ENCODE peak calls at places on chromosomes 12 and 14, in six cellular contexts. T is IMR-90; A is GM23338; D is HCT116; S is CD8-positive, alpha-beta memory T cell; C is transverse colon. Q is an unnamed sample.

GRCh38 chr12:53737951-53738833 is 10.9 kb upstream of the CALCOCO1 start:
- DNase-seq in C (peak; percentile 35), T (no peak), D (no peak), S (peak; percentile 55), A (peak; percentile 83), Q (no peak)

GRCh38 chr12:44847403-44847802 is 28.7 kb downstream of the NELL2 start:
- DNase-seq in A (no peak), T (no peak), D (no peak), C (no peak), S (no peak), Q (no peak)

GRCh38 chr12:81819991-81820633 is 61.0 kb upstream of the PPFIA2 start:
- DNase-seq in D (no peak), C (no peak), S (no peak), T (no peak), A (no peak), Q (no peak)

GRCh38 chr14:102822311-102822863 is 45.1 kb downstream of the TRAF3 start:
- DNase-seq in S (no peak), D (no peak), A (no peak), C (no peak), T (peak; percentile 28), Q (no peak)

GRCh38 chr12:57434517-57435223 is at the start of gene INHBC:
- DNase-seq in T (no peak), S (no peak), D (no peak), A (no peak), C (no peak), Q (no peak)

GRCh38 chr12:121575051-121575450 is 5.8 kb downstream of the KDM2B start:
- DNase-seq in T (no peak), A (no peak), D (no peak), S (no peak), C (no peak), Q (no peak)

GRCh38 chr14:69658664-69659261 is 47.4 kb downstream of the SUSD6 start:
- DNase-seq in A (no peak), D (no peak), T (peak; percentile 39), S (no peak), C (no peak), Q (peak; percentile 59)

GRCh38 chr12:116880213-116880816 is 926 bp downstream of the HRK start:
- DNase-seq in T (no peak), A (peak; percentile 32), D (no peak), S (no peak), C (no peak), Q (no peak)

GRCh38 chr12:56236091-56236490 is 6.2 kb downstream of the SLC39A5 start:
- DNase-seq in D (no peak), S (no peak), T (no peak), C (no peak), A (no peak), Q (no peak)

GRCh38 chr12:64753427-64753826 is 5.8 kb downstream of the GNS start:
- DNase-seq in S (no peak), D (no peak), A (no peak), C (no peak), T (no peak), Q (no peak)

GRCh38 chr12:131867891-131868675 is 26.3 kb upstream of the ULK1 start:
- DNase-seq in A (no peak), D (no peak), C (no peak), S (no peak), T (no peak), Q (peak; percentile 78)

GRCh38 chr14:23430733-23431105 is 4.7 kb downstream of the MYH7 start:
- DNase-seq in S (no peak), T (no peak), A (no peak), D (no peak), C (no peak), Q (no peak)

GRCh38 chr12:32841061-32841460 is 55.5 kb downstream of the PKP2 start:
- DNase-seq in T (no peak), D (no peak), S (no peak), A (no peak), C (no peak), Q (peak; percentile 87)

GRCh38 chr12:7989827-7990491 is 42.6 kb upstream of the FOXJ2 start:
- DNase-seq in S (peak; percentile 43), T (peak; percentile 12), D (no peak), A (no peak), C (peak; percentile 21), Q (no peak)

GRCh38 chr12:2722806-2723205 is 72.0 kb upstream of the FKBP4 start:
- DNase-seq in S (no peak), C (no peak), A (no peak), T (no peak), D (no peak), Q (no peak)

GRCh38 chr12:113232787-113233585 is 11.7 kb downstream of the TPCN1 start:
- DNase-seq in A (peak; percentile 92), C (peak; percentile 44), D (no peak), T (no peak), S (peak; percentile 43), Q (no peak)

GRCh38 chr14:99199854-99200653 is 71.9 kb downstream of the BCL11B start:
- DNase-seq in C (no peak), A (no peak), S (no peak), D (no peak), T (no peak), Q (no peak)
- H3K27me3 ChIP-seq in C (no peaks in the 10 kb centered on the region), A (no peaks in the 10 kb centered on the region), S (no peaks in the 10 kb centered on the region), D (no peaks in the 10 kb centered on the region), T (no peaks in the 10 kb centered on the region), Q (no peaks in the 10 kb centered on the region)

DNA sequence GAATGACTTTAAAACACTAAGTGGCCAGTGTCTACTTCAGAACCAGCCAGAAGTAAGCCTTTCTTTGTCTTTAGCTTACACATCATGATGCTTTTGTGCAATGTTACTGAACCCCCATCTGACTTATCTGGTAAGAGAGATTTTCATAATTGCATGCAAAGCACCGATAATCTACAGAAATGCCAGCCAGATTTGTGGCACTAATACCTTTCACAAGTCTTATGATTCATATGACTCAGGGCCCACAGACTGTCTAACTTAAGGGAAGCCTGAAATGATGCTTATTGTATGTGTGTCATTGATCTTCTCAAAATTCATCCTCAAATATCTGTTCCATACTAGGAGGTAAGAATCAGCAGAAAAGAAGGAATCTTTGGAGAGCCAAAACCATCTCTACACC is 18.0 kb downstream of the IGF1 start:
- DNase-seq in T (no peak), D (no peak), C (no peak), A (no peak), S (no peak), Q (no peak)
- H3K27me3 ChIP-seq in T (no peaks in the 10 kb centered on the region), D (no peaks in the 10 kb centered on the region), C (no peaks in the 10 kb centered on the region), A (no peaks in the 10 kb centered on the region), S (no peaks in the 10 kb centered on the region), Q (no peaks in the 10 kb centered on the region)

DNA sequence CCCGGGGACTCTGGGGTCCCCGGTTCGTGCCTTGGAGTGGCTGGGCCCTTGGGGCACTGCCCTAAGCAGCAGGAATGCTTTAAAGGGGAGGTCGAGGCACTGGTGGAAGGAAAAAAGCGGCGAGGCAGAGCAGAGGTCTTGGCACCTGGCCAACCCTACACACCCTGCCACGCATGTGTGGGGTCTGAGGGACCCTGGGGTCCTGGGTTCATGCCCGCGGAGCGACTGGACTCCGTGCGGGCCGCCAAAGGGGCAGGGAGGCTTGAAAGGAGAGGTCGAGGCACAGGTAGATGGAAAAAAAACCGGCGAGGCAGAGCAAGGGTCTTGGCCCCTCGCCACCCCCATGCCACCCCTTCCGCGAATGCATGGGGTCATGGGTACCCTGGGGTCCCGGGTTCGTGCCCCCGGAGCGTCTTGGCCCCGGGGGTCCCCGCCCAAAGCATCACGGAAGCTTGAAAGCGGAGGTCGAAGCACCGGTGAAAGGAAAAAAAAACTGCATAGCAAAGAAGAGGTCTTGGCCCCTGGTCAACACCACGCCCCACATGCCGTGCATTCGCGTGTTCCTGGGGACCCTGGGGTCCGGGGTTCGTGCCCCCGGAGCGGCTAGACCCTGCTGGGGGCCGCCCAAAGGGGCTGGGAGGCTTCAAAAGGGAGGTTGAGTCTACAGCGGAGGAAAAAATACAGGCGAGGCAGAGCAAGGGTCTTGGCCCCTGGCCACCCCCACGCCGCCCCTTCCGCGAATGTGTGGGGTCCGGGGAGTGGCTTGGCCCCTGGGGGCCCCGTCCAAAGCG is 312.9 kb downstream of the ALG10 start:
- DNase-seq in T (no peak), C (no peak), S (no peak), A (no peak), D (no peak), Q (no peak)
- H3K27me3 ChIP-seq in T (no peaks in the 10 kb centered on the region), C (no peaks in the 10 kb centered on the region), S (no peaks in the 10 kb centered on the region), A (no peaks in the 10 kb centered on the region), D (no peaks in the 10 kb centered on the region), Q (no peaks in the 10 kb centered on the region)

GRCh38 chr12:52369220-52369619 is 1.9 kb upstream of the KRT85 start:
- DNase-seq in C (no peak), S (no peak), A (no peak), D (no peak), T (no peak), Q (no peak)

GRCh38 chr12:52369809-52370208 is 2.5 kb upstream of the KRT85 start:
- DNase-seq in D (no peak), S (no peak), C (no peak), A (no peak), T (no peak), Q (no peak)

GRCh38 chr12:52367876-52368275 is 595 bp upstream of the KRT85 start:
- DNase-seq in A (no peak), D (no peak), T (no peak), C (no peak), S (no peak), Q (no peak)

GRCh38 chr12:52366738-52367485 is at the start of gene KRT85:
- DNase-seq in C (no peak), T (no peak), A (peak; percentile 13), D (no peak), S (no peak), Q (no peak)

DNA sequence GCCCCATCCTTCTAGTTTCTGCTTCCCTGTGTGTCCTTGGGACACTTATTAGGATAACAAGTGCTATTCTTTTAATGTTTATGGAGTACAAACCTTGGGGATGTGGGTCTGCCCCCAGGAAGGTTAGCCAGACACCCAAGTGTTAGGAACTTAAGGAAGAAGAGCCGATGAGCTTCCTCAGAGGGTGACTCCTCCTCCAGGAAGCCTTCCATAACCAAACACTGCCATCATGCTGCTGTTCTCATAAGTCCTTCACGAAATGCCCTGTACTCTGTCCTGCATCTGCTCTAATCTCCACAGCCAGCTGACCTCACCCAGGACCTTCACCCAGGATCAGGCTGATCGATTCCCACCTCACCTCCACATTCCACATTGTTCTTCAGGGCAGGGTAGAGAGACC is 1.2 kb upstream of the KRT85 start:
- DNase-seq in A (no peak), C (no peak), D (no peak), S (no peak), T (no peak), Q (no peak)
- H3K27me3 ChIP-seq in A (no peaks in the 10 kb centered on the region), C (no peaks in the 10 kb centered on the region), D (no peaks in the 10 kb centered on the region), S (peaks cover 3% of the 10 kb centered on the region), T (peaks cover 58% of the 10 kb centered on the region), Q (no peaks in the 10 kb centered on the region)

DNA sequence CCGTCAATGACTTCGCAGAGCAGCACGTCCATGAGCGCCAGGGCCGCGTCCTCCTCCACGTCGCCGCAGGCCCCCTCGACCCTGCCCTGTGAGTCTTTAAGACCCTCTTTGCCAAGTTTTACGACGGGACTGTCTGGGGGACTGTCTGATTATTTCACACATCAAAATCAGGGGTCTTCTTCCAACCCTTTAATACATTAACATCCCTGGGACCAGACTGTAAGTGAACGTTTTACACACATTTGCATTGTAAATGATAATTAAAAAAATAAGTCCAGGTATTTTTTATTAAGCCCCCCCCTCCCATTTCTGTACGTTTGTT is 1.9 kb downstream of the FOXG1 start:
- DNase-seq in A (no peak), C (no peak), S (no peak), T (no peak), D (no peak), Q (no peak)
- H3K27me3 ChIP-seq in A (peaks cover 92% of the 10 kb centered on the region), C (peaks cover 96% of the 10 kb centered on the region), S (peaks cover 14% of the 10 kb centered on the region), T (peaks cover 62% of the 10 kb centered on the region), D (no peaks in the 10 kb centered on the region), Q (peaks cover 50% of the 10 kb centered on the region)

Q was measured in SJSA1.